ENCODE peak calls at places on chromosomes 7 and 10, in four cellular contexts. J is HepG2, Q is K562, T is H1. P is an unnamed sample.

GRCh38 chr10:75910032-75910431 is 478.6 kb downstream of the LRMDA start:
- DNase-seq in T (no peak), J (peak; percentile 26), Q (no peak), P (no peak)

GRCh38 chr10:28317735-28318134 is 14.9 kb upstream of the MPP7 start:
- DNase-seq in Q (no peak), J (no peak), T (no peak), P (no peak)

GRCh38 chr10:44334621-44335184 is 50.2 kb downstream of the CXCL12 start:
- DNase-seq in J (no peak), T (no peak), Q (no peak), P (no peak)

GRCh38 chr10:124064676-124065075 is 28.7 kb downstream of the CHST15 start:
- DNase-seq in J (no peak), T (no peak), Q (no peak), P (no peak)

GRCh38 chr7:1368682-1369571 is 90.3 kb downstream of the MICALL2 start:
- DNase-seq in Q (peak; percentile 100), J (peak; percentile 10), T (peak; percentile 99), P (peak; percentile 97)

GRCh38 chr10:31384589-31384949 is 65.6 kb downstream of the ZEB1 start:
- DNase-seq in T (no peak), Q (no peak), J (no peak), P (no peak)

GRCh38 chr7:25894002-25894901 is 257.7 kb upstream of the NFE2L3 start:
- DNase-seq in J (peak; percentile 45), T (peak; percentile 60), Q (no peak), P (peak; percentile 51)

GRCh38 chr10:80486151-80486692 is 32.1 kb downstream of the TSPAN14 start:
- DNase-seq in Q (no peak), T (no peak), J (no peak), P (no peak)

GRCh38 chr7:8418627-8419245 is 14.7 kb upstream of the NXPH1 start:
- DNase-seq in T (peak; percentile 67), J (peak; percentile 52), Q (peak; percentile 56), P (peak; percentile 48)

GRCh38 chr10:1738950-1739349 is 1.6 kb upstream of the ADARB2 start:
- DNase-seq in Q (no peak), T (no peak), J (no peak), P (no peak)

GRCh38 chr10:93548376-93549071 is 17.9 kb upstream of the FFAR4 start:
- DNase-seq in T (no peak), J (no peak), Q (no peak), P (no peak)

GRCh38 chr7:64867863-64868440 is 35.1 kb upstream of the ZNF273 start:
- DNase-seq in Q (no peak), T (no peak), J (no peak), P (no peak)

GRCh38 chr7:131300572-131301466 is 26.9 kb upstream of the MKLN1 start:
- DNase-seq in Q (no peak), J (no peak), T (no peak), P (no peak)

GRCh38 chr10:35613597-35614226 is 8.6 kb downstream of the GJD4 start:
- DNase-seq in T (no peak), Q (peak; percentile 15), J (peak; percentile 26), P (no peak)

GRCh38 chr10:4069491-4069890 is 284.5 kb upstream of the KLF6 start:
- DNase-seq in T (no peak), J (no peak), Q (no peak), P (no peak)

GRCh38 chr7:47283497-47284131 is 298.3 kb downstream of the TNS3 start:
- DNase-seq in Q (no peak), J (peak; percentile 84), T (no peak), P (no peak)

GRCh38 chr7:155988421-155988820 is 176.2 kb upstream of the SHH start:
- DNase-seq in T (peak; percentile 23), J (no peak), Q (no peak), P (no peak)

GRCh38 chr7:141225916-141226618 is 152.2 kb downstream of the TMEM178B start:
- DNase-seq in J (no peak), Q (no peak), T (no peak), P (no peak)

GRCh38 chr10:4804505-4804904 is 21.5 kb upstream of the AKR1E2 start:
- DNase-seq in T (no peak), J (no peak), Q (no peak), P (no peak)

GRCh38 chr7:111312966-111313365 is 222.0 kb downstream of the LRRN3 start:
- DNase-seq in Q (no peak), T (no peak), J (peak; percentile 13), P (no peak)

GRCh38 chr10:11201911-11202310 is 184.2 kb downstream of the CELF2 start:
- DNase-seq in J (no peak), Q (no peak), T (no peak), P (no peak)

GRCh38 chr7:71131256-71131752 is 640 bp upstream of the GALNT17 start:
- DNase-seq in T (peak; percentile 87), J (no peak), Q (no peak), P (peak; percentile 83)

GRCh38 chr7:106031271-106032029 is 68.4 kb downstream of the CDHR3 start:
- DNase-seq in J (no peak), T (no peak), Q (no peak), P (no peak)
- TF ChIP-seq SP1 in J (no peak), T (no peak), Q (no peak), P (no peak)

DNA sequence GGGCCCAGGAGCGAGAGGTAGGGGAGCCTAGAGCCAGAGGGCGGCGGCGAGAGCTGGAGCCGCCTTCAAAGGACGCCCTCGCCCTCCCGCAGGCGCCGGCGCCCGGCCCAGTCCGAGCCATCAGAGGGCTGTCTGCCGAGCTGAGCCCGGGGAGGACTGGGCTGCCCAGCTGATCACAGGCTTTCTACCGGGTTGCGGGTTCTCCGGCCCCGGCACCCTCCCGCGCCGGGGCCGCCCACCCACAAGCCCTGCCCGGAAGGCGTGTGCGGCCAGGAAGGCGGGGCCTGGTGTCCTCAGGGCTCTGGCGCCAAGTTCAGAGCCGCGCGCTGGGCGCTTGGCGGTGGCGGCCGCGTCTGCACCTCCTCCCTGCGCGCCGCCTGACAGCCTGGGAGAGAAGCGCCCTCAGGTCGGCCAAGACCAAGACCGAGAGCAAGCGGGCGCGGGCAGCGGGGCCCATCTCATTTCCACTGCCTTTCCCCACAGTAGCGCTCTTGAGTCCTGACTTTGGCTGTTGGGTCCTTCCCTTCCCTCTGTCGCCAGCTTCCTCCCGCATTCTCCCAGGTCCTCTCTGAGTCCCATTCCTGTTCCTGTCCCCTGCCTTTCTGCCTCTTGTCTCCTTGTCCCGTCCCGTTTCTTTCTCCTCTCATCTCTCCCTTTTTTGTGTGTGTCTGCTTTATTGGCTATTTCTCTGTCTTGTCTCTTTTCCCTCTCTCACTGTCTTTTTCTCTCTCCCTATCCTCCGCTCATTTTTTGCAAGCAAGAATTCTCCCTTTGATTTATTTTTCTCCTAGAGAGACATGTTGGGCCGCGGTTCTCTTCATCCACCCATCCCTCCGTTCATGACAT is 60.6 kb upstream of the MSMB start:
- DNase-seq in J (peak; percentile 73), T (peak; percentile 85), Q (peak; percentile 62), P (peak; percentile 75)
- TF ChIP-seq JUN in J (no peak), T (no peak), Q (no peak), P (no peak)

GRCh38 chr10:6384847-6385246 is 182.1 kb downstream of the PFKFB3 start:
- DNase-seq in J (no peak), T (no peak), Q (no peak), P (no peak)

GRCh38 chr10:6384031-6384430 is 181.3 kb downstream of the PFKFB3 start:
- DNase-seq in Q (no peak), T (peak; percentile 8), J (no peak), P (no peak)

GRCh38 chr10:6379015-6379776 is 176.5 kb downstream of the PFKFB3 start:
- DNase-seq in J (peak; percentile 33), T (no peak), Q (no peak), P (no peak)

GRCh38 chr10:6383099-6383812 is 180.5 kb downstream of the PFKFB3 start:
- DNase-seq in Q (no peak), T (peak; percentile 27), J (no peak), P (no peak)

DNA sequence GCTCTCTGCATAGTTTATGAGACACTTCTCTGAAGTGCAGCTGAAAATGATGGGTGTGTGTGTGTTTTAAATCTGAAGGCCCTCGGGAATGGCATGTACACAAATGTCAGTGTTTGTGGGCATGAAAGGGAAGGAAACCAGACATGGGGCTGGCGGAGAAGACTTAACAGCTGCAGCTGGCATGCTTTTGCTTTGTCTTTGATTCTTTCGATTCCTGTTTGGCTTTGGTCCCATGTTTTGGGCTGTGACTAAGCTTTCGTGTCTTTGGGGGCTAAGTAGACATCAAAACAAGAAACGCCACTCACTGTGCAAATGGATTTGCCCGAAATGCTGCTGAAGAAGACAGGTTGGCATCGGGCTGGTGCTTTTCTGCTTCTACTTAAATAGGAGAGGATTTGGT is 179.3 kb downstream of the PFKFB3 start:
- DNase-seq in J (no peak), Q (no peak), T (no peak), P (no peak)
- TF ChIP-seq SP1 in J (no peak), Q (no peak), T (no peak), P (no peak)

GRCh38 chr10:72096115-72097000 is 8.0 kb upstream of the SPOCK2 start:
- DNase-seq in Q (peak; percentile 34), J (peak; percentile 72), T (no peak), P (no peak)

GRCh38 chr10:72099054-72099921 is 10.9 kb upstream of the SPOCK2 start:
- DNase-seq in T (no peak), J (peak; percentile 28), Q (peak; percentile 13), P (no peak)

GRCh38 chr10:72098301-72099053 is 10.1 kb upstream of the SPOCK2 start:
- DNase-seq in Q (peak; percentile 42), T (no peak), J (peak; percentile 96), P (no peak)

GRCh38 chr10:72095195-72095594 is 6.8 kb upstream of the SPOCK2 start:
- DNase-seq in J (no peak), Q (no peak), T (no peak), P (no peak)

GRCh38 chr10:72097448-72098300 is 9.3 kb upstream of the SPOCK2 start:
- DNase-seq in Q (peak; percentile 68), J (peak; percentile 98), T (no peak), P (no peak)
- TF ChIP-seq JUN in Q (no peak), J (peak; percentile 59), T (no peak), P (no peak)

DNA sequence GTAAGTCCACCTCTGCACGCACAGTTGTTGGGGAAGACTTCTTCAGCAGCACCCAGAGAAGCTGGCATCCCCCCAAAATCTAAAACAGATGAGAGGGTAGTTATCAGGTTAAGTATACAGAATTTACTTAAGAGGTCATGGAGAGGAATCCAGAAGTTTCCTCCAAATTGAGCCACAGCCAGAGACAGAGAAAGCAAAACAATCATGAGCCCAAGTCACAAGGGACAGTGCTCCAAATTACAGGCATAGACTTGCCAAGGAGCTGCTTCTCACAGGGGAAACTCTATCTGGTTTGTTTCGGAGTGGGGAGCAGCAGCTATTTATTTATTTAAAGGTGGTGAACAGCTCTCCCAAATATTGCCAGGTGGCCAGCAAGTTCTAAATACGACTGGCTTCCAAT is 308.4 kb downstream of the SKIDA1 start:
- DNase-seq in T (no peak), Q (no peak), J (no peak), P (no peak)
- TF ChIP-seq SP1 in T (no peak), Q (no peak), J (no peak), P (no peak)

DNA sequence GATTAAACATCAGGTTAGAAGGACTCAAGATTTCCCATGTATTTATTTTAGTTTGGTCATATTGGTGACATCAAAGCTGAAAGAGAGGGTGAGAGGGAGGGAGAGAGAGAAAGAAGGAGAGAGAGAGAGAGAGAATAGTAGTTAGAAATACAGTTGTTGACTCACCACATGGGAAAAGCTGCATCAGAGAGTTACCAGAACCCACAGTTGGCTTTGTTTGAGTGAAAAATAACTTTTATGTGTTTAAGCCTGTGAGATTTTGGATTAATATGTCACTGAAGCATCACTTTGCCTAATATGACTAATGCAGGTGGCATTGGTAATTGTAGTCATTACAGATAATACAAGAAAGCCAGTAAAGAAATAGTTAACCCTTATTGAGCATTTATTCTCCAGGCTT is 303.9 kb downstream of the REEP3 start:
- DNase-seq in Q (no peak), T (no peak), J (no peak), P (no peak)
- TF ChIP-seq JUN in Q (no peak), T (no peak), J (no peak), P (no peak)